ENCODE peak calls at places on chromosomes 5 and 9, in four cellular contexts. U is suprapubic skin, R is tibial nerve, L is GM23338. C is an unnamed sample. For H3K4me1, the result is how much of the 10 kb centered on the place peaks cover.

GRCh38 chr9:19969721-19970120 is 180.9 kb upstream of the SLC24A2 start:
- DNase-seq in U (no peak), R (no peak), L (no peak), C (no peak)

GRCh38 chr5:50463726-50464125 is 22.6 kb upstream of the EMB start:
- DNase-seq in R (no peak), L (no peak), U (no peak), C (no peak)

GRCh38 chr5:171848911-171849520 is 63.4 kb downstream of the SMIM23 start:
- DNase-seq in L (no peak), R (no peak), U (no peak), C (no peak)

GRCh38 chr9:124438091-124438490 is 12.2 kb upstream of the ADGRD2 start:
- DNase-seq in L (no peak), R (no peak), U (peak), C (peak)

GRCh38 chr5:172919525-172920446 is 39.4 kb upstream of the RPL26L1 start:
- DNase-seq in U (no peak), R (no peak), L (no peak), C (peak)

GRCh38 chr9:109171926-109172325 is 4.9 kb upstream of the FRRS1L start:
- DNase-seq in R (no peak), U (no peak), L (no peak), C (no peak)

GRCh38 chr5:141199359-141200235 is at the start of gene PCDHB11:
- DNase-seq in L (peak), R (no peak), U (no peak), C (no peak)

GRCh38 chr9:81125446-81126092 is 563.8 kb downstream of the TLE1 start:
- DNase-seq in R (no peak), L (no peak), U (no peak), C (no peak)

GRCh38 chr5:145971701-145972100 is 35.3 kb downstream of the SH3RF2 start:
- DNase-seq in R (no peak), U (no peak), L (no peak), C (no peak)

GRCh38 chr9:83047839-83048775 is 14.8 kb downstream of the RASEF start:
- DNase-seq in U (no peak), R (no peak), L (no peak), C (no peak)

GRCh38 chr9:133971121-133971951 is 20.8 kb downstream of the VAV2 start:
- DNase-seq in U (no peak), R (no peak), L (no peak), C (peak)
- H3K4me1 ChIP-seq in U (under half), R (under half), L (under half), C (under half)

DNA sequence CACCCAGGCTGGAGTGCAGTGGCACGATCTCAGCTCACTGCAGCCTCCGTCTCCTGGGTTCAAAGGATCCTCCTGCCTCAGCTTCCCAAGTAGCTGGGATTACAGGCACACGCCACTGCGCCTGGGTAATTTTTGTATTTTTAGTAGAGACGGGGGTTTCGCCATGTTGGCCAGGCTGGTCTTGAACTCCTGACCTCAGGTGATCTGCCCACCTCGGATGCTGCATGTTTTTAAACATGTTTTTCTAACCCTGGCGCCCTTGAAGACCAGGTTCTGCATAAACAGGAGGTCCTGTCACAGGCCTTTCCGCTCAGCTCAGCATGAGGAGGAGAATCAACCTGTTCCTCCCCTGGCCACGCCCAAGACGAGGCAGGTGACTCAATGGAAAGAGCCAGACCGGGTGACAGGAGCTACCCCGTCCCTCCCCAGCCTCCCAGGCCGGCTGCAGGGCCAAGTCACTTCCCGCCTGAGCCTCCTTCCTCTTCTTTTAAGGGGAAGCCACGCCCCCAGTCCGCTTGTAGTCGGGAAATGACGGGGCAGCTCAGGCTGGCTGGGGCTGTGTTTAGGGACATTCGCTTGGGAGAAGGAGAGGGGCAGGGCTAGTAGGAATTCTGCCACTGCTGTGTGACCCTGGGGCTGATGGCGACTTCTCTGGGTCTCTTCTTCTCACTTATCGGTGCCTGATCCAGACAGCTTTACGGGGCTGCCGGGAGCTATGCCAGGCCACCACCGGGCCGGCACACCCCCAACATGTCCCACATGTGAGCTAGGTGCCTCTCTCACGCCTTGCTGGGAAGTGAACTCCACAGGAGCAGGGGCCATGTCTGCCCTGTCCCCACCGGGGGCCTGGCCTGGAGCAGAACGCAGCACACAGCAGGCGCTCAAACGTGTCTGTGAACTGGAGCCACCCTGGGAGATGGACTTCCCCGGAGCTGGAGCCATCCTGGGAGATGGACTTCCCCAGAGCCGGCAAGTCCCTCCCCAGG is 6.1 kb downstream of the NOTCH1 start:
- DNase-seq in R (peak), L (peak), U (peak), C (peak)
- TF ChIP-seq CTCF in R (no peak), L (no peak), U (no peak), C (no peak)

GRCh38 chr5:174725261-174725990 is 1.0 kb downstream of the MSX2 start:
- DNase-seq in L (no peak), U (no peak), R (no peak), C (no peak)

GRCh38 chr5:174726916-174727793 is 2.8 kb downstream of the MSX2 start:
- DNase-seq in L (peak), R (no peak), U (no peak), C (no peak)

GRCh38 chr5:174725991-174726601 is 1.7 kb downstream of the MSX2 start:
- DNase-seq in L (no peak), U (no peak), R (no peak), C (no peak)

GRCh38 chr5:174729075-174729680 is 4.8 kb downstream of the MSX2 start:
- DNase-seq in R (no peak), U (no peak), L (peak), C (no peak)

DNA sequence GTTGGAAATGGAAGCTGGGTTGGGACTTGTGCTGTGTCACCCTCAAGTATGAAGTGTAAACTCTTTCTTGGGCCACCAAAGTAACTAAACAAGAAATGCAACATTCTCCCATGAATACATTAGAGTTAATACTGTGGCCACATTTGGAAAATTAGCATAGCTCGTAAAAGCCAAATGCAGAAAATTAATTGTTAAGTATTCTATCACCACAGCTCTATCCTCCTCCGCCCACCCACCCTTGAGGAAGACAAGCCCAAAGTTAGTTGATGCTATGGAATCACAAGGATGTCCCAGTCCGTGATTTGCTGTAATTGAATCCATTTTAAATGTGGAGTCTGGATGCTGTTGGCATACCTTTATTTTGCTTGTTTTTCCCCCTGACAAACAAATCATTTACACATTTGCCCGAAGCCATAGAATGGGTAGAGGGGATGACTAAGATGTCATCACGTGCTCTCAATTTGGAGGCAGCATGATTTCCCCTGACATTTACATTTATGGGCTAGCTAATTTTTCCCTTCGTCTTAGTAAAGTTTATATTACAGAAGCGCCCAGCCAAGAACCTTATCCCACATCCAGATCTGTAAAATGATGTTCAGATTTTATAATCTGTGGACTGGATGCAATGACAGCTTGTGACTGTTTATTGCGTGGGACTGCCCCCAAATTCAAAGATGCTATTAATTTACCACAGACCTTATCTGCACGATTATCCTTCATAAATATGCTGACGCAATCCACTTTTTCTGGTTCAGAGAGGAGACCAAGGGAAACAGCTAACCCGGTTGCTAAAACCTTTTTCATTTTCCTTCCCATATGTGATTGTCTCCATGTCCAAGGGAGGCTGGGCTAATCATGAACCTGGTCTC is 3.6 kb downstream of the MSX2 start:
- DNase-seq in R (no peak), U (no peak), L (no peak), C (no peak)
- H3K4me3 ChIP-seq in R (no peak), U (no peak), L (peak), C (no peak)

GRCh38 chr5:148853868-148854267 is 27.5 kb downstream of the ADRB2 start:
- DNase-seq in R (no peak), L (no peak), U (no peak), C (no peak)

GRCh38 chr5:148848378-148849031 is 22.1 kb downstream of the ADRB2 start:
- DNase-seq in U (no peak), L (no peak), R (no peak), C (no peak)

GRCh38 chr5:148846930-148847329 is 20.5 kb downstream of the ADRB2 start:
- DNase-seq in L (no peak), R (no peak), U (no peak), C (no peak)

GRCh38 chr5:148849461-148849860 is 23.1 kb downstream of the ADRB2 start:
- DNase-seq in L (no peak), R (no peak), U (no peak), C (no peak)

GRCh38 chr5:148850836-148851235 is 24.4 kb downstream of the ADRB2 start:
- DNase-seq in U (no peak), R (no peak), L (no peak), C (no peak)
- H3K4me1 ChIP-seq in U (under half), R (under half), L (under half), C (under half)

GRCh38 chr5:154356256-154356655 is 89.5 kb upstream of the SAP30L start:
- DNase-seq in R (no peak), U (no peak), L (no peak), C (peak)
- TF ChIP-seq CTCF in R (no peak), U (no peak), L (no peak), C (no peak)

GRCh38 chr5:478982-479535 is 36.1 kb downstream of the EXOC3 start:
- DNase-seq in L (no peak), R (no peak), U (no peak), C (no peak)
- H3K4me3 ChIP-seq in L (no peak), R (no peak), U (no peak), C (no peak)

GRCh38 chr5:139341187-139341688 is 416 bp upstream of the PAIP2 start:
- DNase-seq in R (no peak), L (no peak), U (no peak), C (no peak)

GRCh38 chr5:139342423-139342723 is 719 bp downstream of the PAIP2 start:
- DNase-seq in R (no peak), U (no peak), L (no peak), C (no peak)

GRCh38 chr5:139344177-139344576 is 2.5 kb downstream of the PAIP2 start:
- DNase-seq in R (no peak), L (no peak), U (no peak), C (no peak)

GRCh38 chr5:139341689-139342422 is at the start of gene PAIP2:
- DNase-seq in U (peak), L (peak), R (peak), C (peak)

GRCh38 chr5:139343476-139343875 is 1.8 kb downstream of the PAIP2 start:
- DNase-seq in U (no peak), L (no peak), R (no peak), C (no peak)
- H3K4me1 ChIP-seq in U (under half), L (under half), R (under half), C (under half)

GRCh38 chr9:2701070-2701469 is 16.2 kb upstream of the KCNV2 start:
- DNase-seq in L (peak), R (no peak), U (no peak), C (no peak)
- TF ChIP-seq CTCF in L (no peak), R (no peak), U (no peak), C (no peak)

DNA sequence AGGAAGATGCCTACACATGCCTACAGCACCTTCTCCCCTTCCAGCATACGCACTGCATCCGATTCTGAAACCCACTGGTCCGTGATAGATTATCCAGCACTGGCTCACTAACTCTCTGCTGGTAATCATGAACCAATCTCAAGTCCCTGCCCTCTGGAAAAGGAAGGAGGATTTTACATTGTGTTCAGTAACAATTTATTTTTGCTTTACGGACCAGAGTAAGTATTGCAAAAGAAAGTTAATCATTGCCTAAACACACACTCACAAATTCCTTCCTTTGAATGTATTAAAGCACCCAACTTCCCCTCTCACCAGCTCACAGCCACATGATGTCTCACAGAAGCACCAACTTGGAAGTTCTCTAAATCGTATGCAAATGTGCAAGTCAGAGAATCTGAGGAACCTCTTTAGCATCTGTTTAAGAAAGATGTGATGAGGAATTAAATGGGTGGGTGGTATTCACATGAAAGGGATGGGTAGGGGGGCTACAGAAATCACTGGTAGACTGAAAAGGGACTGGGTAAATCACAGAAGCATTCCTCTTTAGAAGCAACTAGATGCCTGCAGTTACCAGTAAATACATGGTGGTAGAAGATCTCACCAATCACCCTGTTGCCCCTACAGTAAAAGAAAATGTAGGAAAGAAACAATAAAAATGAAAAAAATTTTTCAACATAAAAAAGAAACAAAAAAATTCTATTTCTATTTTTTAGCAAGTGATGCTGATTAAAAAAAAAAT is 8.4 kb downstream of the GNAQ start:
- DNase-seq in L (peak), R (no peak), U (no peak), C (no peak)
- H3K4me3 ChIP-seq in L (peak), R (no peak), U (no peak), C (no peak)

DNA sequence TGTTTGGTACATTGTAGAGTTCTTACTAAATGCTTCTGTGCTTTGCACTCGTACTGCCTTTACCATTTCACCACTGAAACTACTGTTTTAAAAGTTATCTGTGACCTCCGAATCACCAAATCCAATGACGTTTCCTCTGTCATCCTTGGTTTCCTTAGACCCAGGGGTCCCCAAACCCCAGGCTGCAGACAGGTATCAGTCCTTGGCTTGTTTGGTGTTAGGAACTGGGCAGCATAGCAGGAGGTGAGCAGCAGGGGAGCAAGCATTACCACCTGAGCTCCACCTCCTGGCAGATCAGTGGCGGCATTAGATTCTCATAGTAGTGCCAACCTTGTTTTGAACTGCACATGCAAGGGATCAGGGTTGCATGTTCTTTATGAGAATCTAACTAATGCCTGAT is 26.8 kb upstream of the APC start:
- DNase-seq in R (no peak), L (no peak), U (no peak), C (no peak)
- H3K4me1 ChIP-seq in R (under half), L (under half), U (half or more), C (under half)

C was measured in adrenal gland.